ENCODE peak calls at places on chromosomes 7 and 10, in nine cellular contexts. K, C, B, W, Y, V, H, L and N are unnamed samples. For H3K4me1, the result is how much of the 10 kb centered on the place peaks cover.

GRCh38 chr7:107394301-107394700 is 75.6 kb upstream of the GPR22 start:
- DNase-seq in C (no peak), V (no peak), W (no peak), Y (no peak), H (no peak), L (no peak), K (no peak), B (no peak), N (no peak)

GRCh38 chr10:32253821-32254220 is 93.1 kb downstream of the EPC1 start:
- DNase-seq in L (no peak), K (no peak), V (no peak), B (no peak), C (no peak), Y (no peak), W (no peak), H (no peak), N (no peak)

GRCh38 chr7:114789942-114790341 is 132.0 kb upstream of the MDFIC start:
- DNase-seq in V (no peak), Y (no peak), W (no peak), L (no peak), H (no peak), B (no peak), K (no peak), C (no peak), N (no peak)

GRCh38 chr7:40586197-40586596 is 451.4 kb downstream of the SUGCT start:
- DNase-seq in K (no peak), W (no peak), Y (no peak), H (no peak), L (no peak), V (no peak), C (no peak), B (no peak), N (no peak)

GRCh38 chr7:77565917-77566316 is 28.8 kb downstream of the PTPN12 start:
- DNase-seq in V (no peak), H (no peak), Y (no peak), C (no peak), L (no peak), B (no peak), K (no peak), W (no peak), N (no peak)

GRCh38 chr7:101986335-101986734 is 168.9 kb downstream of the CUX1 start:
- DNase-seq in Y (no peak), K (no peak), V (no peak), L (no peak), C (no peak), B (peak), H (no peak), W (no peak), N (no peak)

GRCh38 chr7:157234271-157234670 is 95.5 kb downstream of the UBE3C start:
- DNase-seq in C (no peak), W (no peak), V (no peak), B (no peak), Y (no peak), K (no peak), L (no peak), H (no peak), N (no peak)

GRCh38 chr7:99041526-99041925 is 102.4 kb downstream of the SMURF1 start:
- DNase-seq in L (no peak), W (no peak), H (peak), K (no peak), C (no peak), Y (no peak), V (no peak), B (no peak), N (peak)

GRCh38 chr10:96988421-96988820 is 156.3 kb downstream of the LCOR start:
- DNase-seq in V (no peak), W (no peak), L (no peak), C (no peak), B (no peak), H (no peak), Y (no peak), K (no peak), N (no peak)

GRCh38 chr10:1869861-1870260 is 132.5 kb upstream of the ADARB2 start:
- DNase-seq in Y (no peak), H (no peak), B (no peak), C (no peak), K (no peak), W (no peak), L (no peak), V (no peak), N (no peak)

GRCh38 chr7:133773601-133774000 is 353.5 kb upstream of the LRGUK start:
- DNase-seq in C (no peak), K (no peak), W (no peak), H (no peak), L (no peak), Y (no peak), B (no peak), V (no peak), N (no peak)

GRCh38 chr10:93600861-93601773 is at the start of gene RBP4:
- DNase-seq in B (no peak), H (no peak), L (no peak), C (peak), W (no peak), K (no peak), Y (no peak), V (no peak), N (no peak)

GRCh38 chr7:26100940-26101339 is 51.1 kb upstream of the NFE2L3 start:
- DNase-seq in L (no peak), V (no peak), H (no peak), W (no peak), Y (no peak), K (peak), B (no peak), C (peak), N (no peak)

GRCh38 chr7:138880881-138881577 is 83.0 kb upstream of the ATP6V0A4 start:
- DNase-seq in Y (no peak), W (no peak), C (no peak), B (no peak), V (peak), K (no peak), H (no peak), L (no peak), N (no peak)

GRCh38 chr7:101832681-101833375 is 15.4 kb downstream of the CUX1 start:
- DNase-seq in W (no peak), L (no peak), B (no peak), C (no peak), K (peak), V (no peak), Y (no peak), H (no peak), N (peak)

GRCh38 chr7:106284516-106285050 is at the start of gene NAMPT:
- DNase-seq in B (peak), W (no peak), K (peak), Y (peak), V (peak), H (peak), L (no peak), C (peak), N (no peak)

GRCh38 chr10:13256627-13257026 is 22.5 kb upstream of the UCMA start:
- DNase-seq in B (no peak), W (no peak), Y (no peak), V (no peak), K (no peak), C (no peak), H (no peak), L (no peak), N (no peak)

GRCh38 chr7:123789200-123789784 is 40.5 kb upstream of the WASL start:
- DNase-seq in V (no peak), Y (no peak), K (no peak), C (no peak), B (no peak), L (no peak), H (no peak), W (no peak), N (no peak)
- H3K27ac ChIP-seq in V (no peak), Y (no peak), K (no peak), C (no peak), B (no peak), L (no peak), H (no peak), W (no peak), N (no peak)

DNA sequence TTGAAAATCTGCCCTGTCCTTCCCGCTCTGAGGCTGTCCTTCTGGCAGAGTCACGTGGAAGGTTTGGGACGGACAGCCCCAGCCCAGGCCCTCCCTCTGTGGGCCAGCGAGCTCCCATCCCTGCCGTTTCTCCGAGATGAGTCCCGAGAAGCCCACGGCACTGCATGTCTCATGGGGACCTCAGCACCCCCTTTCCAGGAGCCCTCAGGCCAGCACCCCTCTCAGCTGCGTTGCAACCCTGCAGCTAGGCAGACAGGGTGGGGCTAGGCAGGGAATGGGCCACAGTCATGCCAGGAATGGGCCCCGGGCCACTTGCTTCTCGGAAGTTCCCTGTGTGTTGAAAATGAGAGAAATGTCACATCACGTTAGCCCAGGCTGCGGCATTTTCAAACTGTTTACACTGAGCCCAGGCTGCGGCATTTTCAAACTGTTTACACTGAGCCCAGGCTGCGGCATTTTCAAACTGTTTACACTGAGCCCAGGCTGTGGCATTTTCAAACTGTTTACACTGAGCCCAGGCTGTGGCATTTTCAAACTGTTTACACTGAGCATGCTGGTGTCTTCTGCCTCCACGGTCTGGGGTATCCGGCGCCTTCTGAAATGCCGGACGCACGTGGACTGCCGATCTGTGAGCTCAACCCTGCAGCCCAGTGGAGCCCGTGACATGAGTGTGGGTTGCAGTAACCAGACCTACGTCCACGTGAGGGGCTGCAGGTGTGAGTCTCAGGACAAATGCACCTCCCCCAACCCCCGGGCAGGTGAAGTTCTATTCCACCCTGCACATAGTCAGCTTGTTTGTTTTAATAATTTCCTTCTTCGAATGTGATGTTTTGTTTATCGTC is 42.6 kb downstream of the FAM20C start:
- DNase-seq in B (peak), H (peak), V (peak), K (peak), C (no peak), W (no peak), Y (peak), L (no peak), N (no peak)
- TF ChIP-seq POLR2AphosphoS5 in B (peak), H (peak), V (no peak), K (peak), C (no peak), W (no peak), Y (peak), L (no peak), N (no peak)

GRCh38 chr7:36032362-36032818 is 120.7 kb upstream of the EEPD1 start:
- DNase-seq in C (no peak), L (no peak), W (no peak), B (peak), V (no peak), K (no peak), H (no peak), Y (peak), N (no peak)

GRCh38 chr7:36029846-36030510 is 123.1 kb upstream of the EEPD1 start:
- DNase-seq in V (no peak), Y (no peak), C (no peak), B (no peak), H (no peak), L (no peak), W (no peak), K (no peak), N (no peak)

GRCh38 chr7:36036590-36036989 is 116.5 kb upstream of the EEPD1 start:
- DNase-seq in K (no peak), H (no peak), C (no peak), B (no peak), Y (no peak), W (no peak), L (no peak), V (no peak), N (no peak)

GRCh38 chr7:36037121-36037662 is 115.9 kb upstream of the EEPD1 start:
- DNase-seq in Y (peak), K (peak), W (no peak), H (peak), C (peak), L (no peak), B (peak), V (peak), N (no peak)

DNA sequence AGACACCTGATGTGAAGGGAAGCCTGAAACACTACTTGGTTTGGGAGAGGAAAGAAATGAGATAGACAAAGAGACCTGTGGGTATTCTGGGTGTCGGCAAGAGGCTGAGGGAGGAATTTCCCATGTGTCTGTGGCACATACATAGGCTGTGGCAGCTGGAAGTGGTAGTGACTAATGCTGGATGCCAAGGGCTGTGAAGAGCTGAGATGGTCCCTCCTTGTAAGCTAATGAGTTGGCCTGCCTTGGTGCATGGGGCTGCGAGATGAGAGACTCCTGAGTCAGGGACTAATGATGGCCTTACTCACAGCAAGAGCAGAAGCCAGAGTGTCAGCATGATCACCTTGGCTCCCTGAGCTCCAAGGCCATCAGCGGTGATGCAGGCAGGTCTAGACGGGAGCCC is 119.0 kb upstream of the EEPD1 start:
- DNase-seq in Y (no peak), C (no peak), K (no peak), V (no peak), W (no peak), H (no peak), B (no peak), L (no peak), N (no peak)
- H3K4me1 ChIP-seq in Y (under half), C (under half), K (under half), V (under half), W (under half), H (under half), B (under half), L (under half), N (under half)

GRCh38 chr7:6443372-6443941 is 4.3 kb downstream of the DAGLB start:
- DNase-seq in V (no peak), Y (no peak), C (no peak), H (no peak), W (peak), B (no peak), L (no peak), K (no peak), N (no peak)
- H3K27ac ChIP-seq in V (no peak), Y (no peak), C (no peak), H (no peak), W (peak), B (no peak), L (no peak), K (no peak), N (no peak)

GRCh38 chr7:10974717-10975032 is 1.0 kb downstream of the PHF14 start:
- DNase-seq in C (no peak), L (no peak), B (no peak), V (no peak), Y (no peak), H (no peak), W (no peak), K (no peak), N (no peak)

GRCh38 chr7:10977113-10977512 is 3.4 kb downstream of the PHF14 start:
- DNase-seq in K (no peak), V (no peak), Y (no peak), B (no peak), H (no peak), L (no peak), W (no peak), C (no peak), N (no peak)

GRCh38 chr7:10972174-10972573 is 1.5 kb upstream of the PHF14 start:
- DNase-seq in L (no peak), Y (no peak), C (no peak), B (no peak), H (no peak), K (no peak), W (no peak), V (no peak), N (no peak)

GRCh38 chr7:10973061-10973941 is at the start of gene PHF14:
- DNase-seq in V (peak), L (peak), B (peak), Y (peak), K (peak), C (peak), H (peak), W (peak), N (peak)

DNA sequence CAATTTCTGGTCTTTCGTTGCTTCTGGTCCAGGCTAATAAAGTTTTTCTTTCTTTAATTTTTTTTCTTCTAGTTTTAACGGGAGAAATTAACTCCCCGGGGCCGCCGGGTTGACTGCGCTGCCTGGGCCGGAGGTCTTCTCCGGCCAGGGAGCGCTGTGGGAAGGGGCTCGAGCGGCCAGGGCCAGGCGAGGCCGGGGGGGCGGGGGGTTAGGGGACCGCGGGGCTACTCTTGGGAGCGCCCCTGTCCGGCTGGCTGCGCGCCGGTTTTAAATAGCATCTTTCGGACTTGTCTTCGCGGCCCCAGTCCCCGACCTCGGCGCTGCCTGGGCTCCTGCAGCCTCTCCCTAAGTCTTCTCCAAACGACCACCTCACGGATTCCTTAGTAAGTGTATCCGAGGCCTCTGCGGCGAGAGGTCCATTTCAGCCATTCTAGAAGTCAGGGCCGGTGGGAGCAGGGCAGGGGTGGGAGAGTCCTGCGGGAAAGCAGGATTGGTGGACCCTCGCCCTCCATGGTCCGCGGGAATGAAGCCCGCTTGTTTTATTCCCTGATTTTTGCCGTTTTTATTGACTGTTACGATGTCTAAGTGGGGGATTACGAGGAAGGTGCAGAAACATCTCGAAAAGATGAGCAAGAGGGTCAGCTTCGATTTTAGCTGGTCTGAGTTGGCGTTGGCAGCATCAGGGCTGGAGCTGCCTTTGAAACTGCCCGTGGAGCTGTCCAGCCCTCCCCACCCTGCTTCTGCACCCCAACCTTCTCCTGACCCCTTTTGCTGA is 457 bp downstream of the PHF14 start:
- DNase-seq in K (peak), V (peak), W (no peak), B (no peak), C (peak), H (peak), L (no peak), Y (no peak), N (peak)
- TF ChIP-seq POLR2AphosphoS5 in K (no peak), V (no peak), W (no peak), B (no peak), C (no peak), H (no peak), L (no peak), Y (no peak), N (no peak)

GRCh38 chr7:116554436-116554835 is 29.6 kb downstream of the CAV1 start:
- DNase-seq in B (no peak), Y (no peak), K (no peak), C (no peak), L (no peak), W (no peak), H (no peak), V (no peak), N (no peak)
- H3K4me1 ChIP-seq in B (under half), Y (under half), K (under half), C (under half), L (under half), W (under half), H (under half), V (under half), N (under half)

GRCh38 chr10:60334991-60335390 is 54.7 kb downstream of the ANK3 start:
- DNase-seq in H (no peak), C (no peak), B (no peak), V (no peak), L (no peak), K (no peak), Y (no peak), W (no peak), N (no peak)

GRCh38 chr10:60335708-60336107 is 54.0 kb downstream of the ANK3 start:
- DNase-seq in B (no peak), L (no peak), H (no peak), C (peak), V (no peak), K (no peak), W (no peak), Y (no peak), N (no peak)

GRCh38 chr10:60336901-60337630 is 52.6 kb downstream of the ANK3 start:
- DNase-seq in Y (no peak), H (no peak), C (no peak), V (no peak), K (no peak), L (no peak), B (no peak), W (no peak), N (no peak)

GRCh38 chr10:60340973-60341372 is 48.7 kb downstream of the ANK3 start:
- DNase-seq in V (no peak), W (no peak), H (no peak), K (no peak), Y (no peak), B (no peak), L (no peak), C (no peak), N (no peak)

GRCh38 chr10:60338002-60338564 is 51.6 kb downstream of the ANK3 start:
- DNase-seq in H (no peak), B (no peak), V (no peak), L (no peak), C (peak), W (no peak), K (no peak), Y (no peak), N (no peak)
- H3K27ac ChIP-seq in H (no peak), B (no peak), V (no peak), L (no peak), C (peak), W (no peak), K (no peak), Y (no peak), N (no peak)

DNA sequence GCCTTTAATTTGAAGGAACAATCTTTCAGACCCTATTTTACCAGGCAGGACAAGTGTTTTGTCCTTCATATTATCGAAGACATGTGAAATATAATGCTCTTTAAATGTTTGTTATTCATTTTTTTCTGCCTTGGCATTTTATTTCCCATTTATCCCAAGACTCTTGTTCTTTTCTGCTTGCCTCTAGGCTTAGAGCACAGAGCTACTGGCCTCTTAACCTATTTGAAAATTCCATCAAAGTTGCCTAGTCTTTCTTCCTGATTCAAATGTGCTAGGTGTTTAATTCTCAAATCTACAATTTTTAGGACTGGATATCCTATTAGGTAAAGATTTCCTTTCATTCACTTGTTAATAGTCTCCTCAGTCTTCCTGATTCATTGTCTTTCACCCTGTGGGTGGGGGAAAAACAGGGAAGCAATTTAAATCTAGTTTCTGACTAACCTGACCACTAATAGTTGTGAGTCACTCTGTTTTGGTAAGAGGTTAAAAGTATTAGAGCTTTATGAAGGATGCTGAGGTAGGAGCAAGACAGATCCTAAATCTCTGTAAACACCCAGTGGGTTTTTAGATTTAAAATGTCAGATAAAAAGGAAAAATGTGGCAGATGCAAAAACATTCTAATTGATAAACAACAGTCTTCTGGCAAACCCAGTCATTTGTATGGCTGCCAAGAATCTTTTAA is 1.5 kb downstream of the LIPK start:
- DNase-seq in V (no peak), W (peak), K (no peak), B (no peak), C (no peak), L (no peak), Y (no peak), H (no peak), N (no peak)
- TF ChIP-seq POLR2AphosphoS5 in V (no peak), W (no peak), K (no peak), B (no peak), C (no peak), L (no peak), Y (no peak), H (no peak), N (no peak)